ENCODE peak calls at places on chromosomes 7 and 10, in five cellular contexts. U, D, W, E and Y are unnamed samples.

GRCh38 chr10:14904316-14904732 is 25.7 kb downstream of the SUV39H2 start:
- DNase-seq in U (no peak), D (no peak), W (peak), E (no peak), Y (no peak)

GRCh38 chr7:17181482-17181881 is 117.0 kb upstream of the AHR start:
- DNase-seq in U (no peak), D (no peak), W (no peak), E (no peak), Y (no peak)

GRCh38 chr7:99314504-99314903 is 11.2 kb upstream of the ARPC1A start:
- DNase-seq in U (no peak), D (no peak), W (no peak), E (no peak), Y (no peak)

GRCh38 chr10:58414270-58415041 is 29.2 kb downstream of the TFAM start:
- DNase-seq in U (peak), D (peak), W (peak), E (no peak), Y (no peak)

GRCh38 chr10:12902135-12902572 is 99.4 kb downstream of the CCDC3 start:
- DNase-seq in U (no peak), D (no peak), W (peak), E (peak), Y (peak)

GRCh38 chr7:31007634-31008033 is 43.9 kb downstream of the GHRHR start:
- DNase-seq in U (no peak), D (no peak), W (no peak), E (no peak), Y (no peak)

GRCh38 chr10:77919713-77920108 is 6.8 kb downstream of the DLG5 start:
- DNase-seq in U (peak), D (peak), W (peak), E (no peak), Y (no peak)

GRCh38 chr7:158975526-158976467 is 119.4 kb downstream of the DYNC2I1 start:
- DNase-seq in U (no peak), D (peak), W (no peak), E (no peak), Y (no peak)

GRCh38 chr7:26584964-26585650 is 279.3 kb downstream of the SKAP2 start:
- DNase-seq in U (no peak), D (no peak), W (peak), E (no peak), Y (no peak)

GRCh38 chr7:13508586-13508985 is 480.9 kb downstream of the ETV1 start:
- DNase-seq in U (no peak), D (peak), W (no peak), E (no peak), Y (no peak)

GRCh38 chr7:73623798-73624668 is at the start of gene MLXIPL:
- DNase-seq in U (peak), D (no peak), W (peak), E (no peak), Y (peak)

GRCh38 chr10:52216852-52217251 is 97.2 kb upstream of the DKK1 start:
- DNase-seq in U (no peak), D (peak), W (peak), E (peak), Y (no peak)

GRCh38 chr7:46245587-46246111 is 324.6 kb upstream of the IGFBP3 start:
- DNase-seq in U (no peak), D (no peak), W (no peak), E (no peak), Y (no peak)